ENCODE peak calls at places on chromosomes 4 and X, in five cellular contexts. B, M, K, Z and W are unnamed samples.

GRCh38 chr4:154018659-154019058 is 229.8 kb upstream of the SFRP2 start:
- DNase-seq in Z (no peak), B (no peak), M (no peak), K (no peak), W (no peak)

GRCh38 chrX:41730101-41730500 is 6.1 kb downstream of the GPR82 start:
- DNase-seq in K (no peak), B (no peak), Z (peak), M (no peak), W (no peak)

GRCh38 chr4:71941001-71941400 is 90.8 kb upstream of the NPFFR2 start:
- DNase-seq in K (no peak), B (no peak), M (peak), Z (no peak), W (no peak)

GRCh38 chrX:39805022-39805421 is 292.7 kb downstream of the BCOR start:
- DNase-seq in K (no peak), M (no peak), B (no peak), Z (no peak), W (no peak)

GRCh38 chrX:107549504-107549903 is 78.8 kb upstream of the PRPS1 start:
- DNase-seq in M (no peak), Z (no peak), B (no peak), K (no peak), W (no peak)

GRCh38 chr4:107120661-107121060 is 84.5 kb upstream of the DKK2 start:
- DNase-seq in M (no peak), Z (no peak), K (no peak), B (no peak), W (no peak)

GRCh38 chr4:70630162-70630561 is 1.6 kb downstream of the ENAM start:
- DNase-seq in Z (no peak), K (no peak), B (no peak), M (no peak), W (no peak)

GRCh38 chr4:61924131-61924530 is 724.0 kb downstream of the ADGRL3 start:
- DNase-seq in Z (no peak), K (no peak), M (no peak), B (no peak), W (no peak)

GRCh38 chr4:106548446-106549044 is 180.0 kb upstream of the GIMD1 start:
- DNase-seq in K (no peak), Z (no peak), M (no peak), B (no peak), W (no peak)

GRCh38 chrX:103773445-103773844 is 3.2 kb upstream of the PLP1 start:
- DNase-seq in K (peak), B (no peak), M (no peak), Z (no peak), W (peak)

GRCh38 chr4:172843273-172843672 is 325.3 kb upstream of the GALNT7 start:
- DNase-seq in Z (no peak), K (no peak), B (no peak), M (no peak), W (no peak)

GRCh38 chr4:158068063-158068462 is 104.8 kb downstream of the GASK1B start:
- DNase-seq in Z (no peak), M (no peak), B (no peak), K (no peak), W (no peak)

GRCh38 chrX:150694738-150695410 is 1.7 kb downstream of the MTMR1 start:
- DNase-seq in B (no peak), M (no peak), K (no peak), Z (no peak), W (no peak)

GRCh38 chr4:65599335-65599734 is 71.0 kb downstream of the EPHA5 start:
- DNase-seq in K (no peak), Z (no peak), B (no peak), M (no peak), W (no peak)

GRCh38 chr4:184385705-184386141 is 88.6 kb downstream of the IRF2 start:
- DNase-seq in Z (no peak), B (no peak), M (peak), K (no peak), W (no peak)

GRCh38 chr4:26368685-26369084 is 47.9 kb downstream of the RBPJ start:
- DNase-seq in M (no peak), Z (no peak), B (no peak), K (no peak), W (no peak)

GRCh38 chr4:8260656-8261111 is 8.9 kb upstream of the HTRA3 start:
- DNase-seq in B (peak), K (no peak), M (no peak), Z (peak), W (no peak)

GRCh38 chr4:138972956-138973819 is 42.4 kb upstream of the NOCT start:
- DNase-seq in Z (no peak), K (no peak), B (no peak), M (no peak), W (no peak)

GRCh38 chr4:6781113-6781512 is 1.4 kb upstream of the KIAA0232 start:
- DNase-seq in Z (no peak), B (no peak), K (peak), M (no peak), W (no peak)

DNA sequence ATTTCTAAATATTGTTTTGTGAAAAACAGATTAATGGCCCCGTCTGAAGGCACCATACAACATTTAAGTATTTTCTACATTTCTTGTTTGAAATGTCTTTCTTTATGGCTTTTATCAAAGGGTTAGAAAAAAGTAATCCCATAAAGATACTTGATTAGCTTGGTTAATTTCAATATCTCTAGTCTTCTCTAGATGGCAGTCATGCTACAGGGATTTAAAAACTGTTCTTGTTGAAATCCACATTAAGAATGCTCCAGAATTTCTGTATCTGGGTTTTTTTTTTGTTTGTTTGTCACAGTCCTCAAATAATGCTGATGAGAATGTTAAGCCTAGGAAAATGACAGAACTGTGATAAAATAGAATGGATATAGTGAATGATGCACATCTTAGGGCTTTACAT is 109.0 kb upstream of the AADAT start:
- DNase-seq in K (no peak), B (no peak), Z (no peak), M (no peak), W (no peak)
- TF ChIP-seq CTCF in K (no peak), B (no peak), Z (no peak), M (peak), W (no peak)

DNA sequence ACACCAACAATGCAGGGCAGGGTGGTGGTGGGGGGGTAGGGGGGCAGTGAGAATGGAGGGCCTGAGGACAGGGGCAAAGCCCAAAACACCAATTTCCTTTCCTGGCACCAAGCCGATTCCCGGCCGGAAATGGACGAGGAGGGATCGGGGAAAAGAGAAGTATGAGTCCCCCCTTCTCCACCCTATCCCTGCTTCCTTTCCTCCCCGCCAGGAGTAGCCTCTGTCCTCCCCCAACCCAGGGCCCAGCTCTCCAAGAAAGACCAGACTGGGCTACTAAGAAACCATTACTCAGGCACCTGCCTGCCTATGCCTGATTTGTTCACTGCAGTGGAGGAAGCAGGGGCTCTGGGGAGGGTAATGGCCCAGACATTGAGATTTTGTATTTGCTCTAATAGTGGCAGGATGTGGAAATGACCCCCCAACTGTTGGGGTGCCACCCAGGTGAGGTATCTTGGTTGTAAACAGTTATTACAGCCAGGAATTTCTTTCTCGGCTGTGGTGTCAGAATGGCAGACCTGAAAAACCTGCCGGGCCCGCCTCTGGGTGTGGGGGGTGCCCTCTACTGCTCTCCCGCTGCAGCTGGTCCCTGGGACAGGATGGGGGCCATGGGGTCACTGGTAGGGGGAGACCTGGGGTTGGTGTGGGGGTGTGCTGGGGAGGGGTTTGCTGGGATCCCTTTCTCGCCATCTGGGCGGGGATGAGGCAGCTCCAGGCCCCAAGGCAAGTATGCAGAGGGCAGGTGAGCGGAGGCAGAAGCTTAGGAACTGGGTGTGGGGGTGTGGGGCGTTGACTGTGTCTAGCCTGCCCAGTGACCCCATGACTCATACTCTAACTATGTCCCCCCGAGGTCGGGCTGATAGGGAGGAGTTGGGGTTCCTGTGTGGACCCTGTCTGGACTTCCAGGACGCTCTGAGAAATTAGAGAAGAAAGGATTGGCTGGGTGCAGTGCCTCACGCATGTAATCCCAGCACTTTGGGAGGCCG is 701 bp downstream of the CCDC120 start:
- DNase-seq in Z (no peak), B (no peak), M (no peak), K (no peak), W (no peak)
- H3K4me3 ChIP-seq in Z (no peak), B (no peak), M (peak), K (peak), W (no peak)

GRCh38 chrX:129116651-129117050 is 406.6 kb downstream of the SMARCA1 start:
- DNase-seq in M (no peak), K (no peak), B (no peak), Z (no peak), W (no peak)
- TF ChIP-seq CTCF in M (no peak), K (no peak), B (no peak), Z (no peak), W (no peak)

GRCh38 chr4:113978105-113978504 is 1.3 kb downstream of the ARSJ start:
- DNase-seq in M (no peak), B (no peak), K (no peak), Z (peak), W (no peak)

GRCh38 chr4:113979157-113979972 is at the start of gene ARSJ:
- DNase-seq in B (peak), M (peak), K (peak), Z (peak), W (peak)

GRCh38 chr4:113975578-113975977 is 3.9 kb downstream of the ARSJ start:
- DNase-seq in K (no peak), Z (no peak), M (no peak), B (no peak), W (no peak)

GRCh38 chr4:113978561-113979156 is 788 bp downstream of the ARSJ start:
- DNase-seq in B (no peak), K (peak), Z (peak), M (peak), W (peak)

DNA sequence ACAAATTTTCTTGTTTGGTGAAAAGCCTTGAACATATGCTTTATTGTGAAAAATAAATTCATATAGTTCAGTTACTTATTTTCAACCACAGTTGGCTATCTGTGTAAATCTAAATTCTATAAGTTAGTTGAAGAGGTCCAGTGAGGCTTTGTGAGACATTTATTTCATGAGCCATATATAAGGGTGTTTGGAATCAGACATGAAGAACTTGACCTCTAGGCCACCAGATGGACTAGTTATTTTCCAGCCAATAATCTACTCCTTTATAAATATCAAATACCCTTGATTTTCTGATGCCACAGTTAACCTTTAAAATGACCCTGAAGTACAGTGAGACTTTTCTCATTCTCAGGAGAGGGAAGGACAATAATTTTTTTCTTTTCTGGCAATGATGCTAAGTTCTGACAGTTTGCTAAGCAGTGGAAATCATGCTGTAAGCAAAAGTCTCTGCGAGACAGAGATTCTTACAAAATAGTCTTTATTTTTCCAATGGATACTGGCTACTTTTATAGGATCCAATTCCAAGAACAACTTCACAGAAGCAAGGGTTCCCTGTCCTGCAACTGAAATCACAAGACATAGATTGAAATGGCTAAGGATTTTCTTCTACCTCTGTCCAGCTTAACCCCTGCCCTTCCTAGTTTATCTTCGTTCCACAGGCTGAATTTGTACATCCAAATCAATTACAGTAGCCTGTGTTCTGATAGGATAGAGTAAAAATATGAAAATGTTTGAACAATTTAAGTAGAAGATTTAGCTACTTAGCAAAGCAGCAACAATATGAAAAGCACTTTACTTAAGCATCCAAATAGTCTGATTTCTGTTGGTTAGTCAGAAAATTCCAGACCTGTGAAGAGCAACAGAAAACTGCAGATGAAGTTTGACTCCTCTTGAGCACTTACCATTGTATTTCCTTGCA is 2.3 kb downstream of the ARSJ start:
- DNase-seq in B (no peak), Z (peak), K (no peak), M (no peak), W (no peak)
- H3K4me3 ChIP-seq in B (peak), Z (peak), K (no peak), M (peak), W (peak)

DNA sequence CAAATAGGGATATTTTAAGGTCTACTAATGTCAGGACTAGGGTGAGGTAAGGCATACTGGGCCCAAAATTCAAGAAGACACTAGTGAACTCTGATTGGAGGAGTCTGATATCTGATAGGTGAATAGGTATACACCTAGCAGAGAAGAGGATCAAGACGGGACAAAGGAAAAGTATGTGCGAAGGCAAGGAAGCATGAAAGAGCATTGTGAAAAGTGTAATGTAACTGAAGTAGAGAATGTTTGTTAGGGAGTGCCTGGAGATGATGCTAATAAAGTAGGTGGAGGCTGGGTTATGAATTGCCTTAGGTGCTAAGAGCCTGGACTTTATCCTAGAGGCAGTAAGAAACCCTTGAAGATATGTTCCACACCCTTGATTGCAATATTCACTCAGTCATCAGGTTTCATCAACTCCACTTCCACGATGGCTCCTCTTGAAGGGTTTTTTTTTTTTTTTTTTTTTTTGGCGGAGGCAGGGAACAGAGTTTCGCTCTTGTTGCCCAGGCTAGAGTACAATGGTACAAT is 49.9 kb upstream of the XIAP start:
- DNase-seq in K (no peak), B (no peak), M (no peak), Z (no peak), W (no peak)
- TF ChIP-seq CTCF in K (no peak), B (no peak), M (no peak), Z (no peak), W (no peak)

GRCh38 chr4:4575284-4576211 is 33.7 kb upstream of the STX18 start:
- DNase-seq in K (peak), M (peak), Z (peak), B (no peak), W (peak)
- H3K4me3 ChIP-seq in K (peak), M (peak), Z (peak), B (peak), W (peak)

GRCh38 chrX:63765692-63766091 is 19.3 kb downstream of the ARHGEF9 start:
- DNase-seq in B (no peak), K (no peak), Z (no peak), M (no peak), W (no peak)
- TF ChIP-seq CTCF in B (no peak), K (no peak), Z (no peak), M (no peak), W (no peak)